ENCODE peak calls at places on chromosomes 5 and 9, in nine cellular contexts. D is neural progenitor cell, M is HepG2, O is GM12878, H is heart right ventricle, X is A673, J is tibial artery, P is astrocyte, Y is breast epithelium. Z is an unnamed sample.

GRCh38 chr5:96434201-96434645 is 1.2 kb upstream of the PCSK1 start:
- DNase-seq in P (peak; percentile 70), H (peak; percentile 69), Y (peak; percentile 21), M (peak; percentile 48), X (peak; percentile 89), D (peak; percentile 92), J (peak; percentile 72), O (no peak), Z (peak; percentile 74)

GRCh38 chr5:14574891-14575496 is 6.6 kb upstream of the OTULINL start:
- DNase-seq in O (no peak), P (no peak), Y (no peak), D (no peak), X (no peak), J (no peak), H (peak; percentile 66), M (no peak), Z (peak; percentile 25)

GRCh38 chr5:170896779-170897178 is 35.0 kb downstream of the RANBP17 start:
- DNase-seq in D (peak; percentile 78), J (no peak), Y (no peak), M (no peak), X (peak; percentile 0), H (no peak), P (peak; percentile 44), O (no peak), Z (peak; percentile 3)

GRCh38 chr5:39517800-39518199 is 93.0 kb upstream of the DAB2 start:
- DNase-seq in M (no peak), Y (no peak), X (peak; percentile 61), J (no peak), D (no peak), H (no peak), P (peak; percentile 98), O (no peak), Z (no peak)

GRCh38 chr9:130138791-130139190 is 33.4 kb upstream of the NCS1 start:
- DNase-seq in H (peak; percentile 64), Y (peak; percentile 76), X (no peak), D (no peak), P (peak; percentile 100), M (no peak), J (peak; percentile 82), O (no peak), Z (no peak)

GRCh38 chr5:143401253-143401845 is 2.1 kb downstream of the NR3C1 start:
- DNase-seq in H (no peak), Y (no peak), D (peak; percentile 6), X (no peak), P (no peak), M (peak; percentile 16), O (no peak), J (no peak), Z (no peak)

GRCh38 chr9:98805506-98806272 is 1.8 kb upstream of the GALNT12 start:
- DNase-seq in J (no peak), P (peak; percentile 70), H (no peak), D (no peak), Y (peak; percentile 66), X (no peak), M (no peak), O (no peak), Z (no peak)

GRCh38 chr9:132210472-132211145 is 48.8 kb downstream of the NTNG2 start:
- DNase-seq in D (no peak), M (no peak), O (no peak), P (peak; percentile 83), Y (no peak), J (no peak), H (no peak), X (no peak), Z (no peak)

GRCh38 chr9:91419222-91420191 is 4.1 kb downstream of the NFIL3 start:
- DNase-seq in D (no peak), H (peak; percentile 28), J (peak; percentile 82), O (no peak), X (peak; percentile 46), M (peak; percentile 92), P (peak; percentile 93), Y (peak; percentile 51), Z (no peak)

GRCh38 chr5:140042551-140043507 is at the start of gene NRG2:
- DNase-seq in M (peak; percentile 49), Y (no peak), P (peak; percentile 17), H (peak; percentile 77), O (no peak), J (peak; percentile 82), D (peak; percentile 92), X (peak; percentile 66), Z (no peak)
- H3K4me1 ChIP-seq in M (peaks cover 6% of the 10 kb centered on the region), Y (peaks cover 8% of the 10 kb centered on the region), P (peaks cover 14% of the 10 kb centered on the region), H (peaks cover 45% of the 10 kb centered on the region), O (peaks cover 13% of the 10 kb centered on the region), J (peaks cover 38% of the 10 kb centered on the region), D (peaks cover 40% of the 10 kb centered on the region), X (peaks cover 13% of the 10 kb centered on the region), Z (no peaks in the 10 kb centered on the region)

DNA sequence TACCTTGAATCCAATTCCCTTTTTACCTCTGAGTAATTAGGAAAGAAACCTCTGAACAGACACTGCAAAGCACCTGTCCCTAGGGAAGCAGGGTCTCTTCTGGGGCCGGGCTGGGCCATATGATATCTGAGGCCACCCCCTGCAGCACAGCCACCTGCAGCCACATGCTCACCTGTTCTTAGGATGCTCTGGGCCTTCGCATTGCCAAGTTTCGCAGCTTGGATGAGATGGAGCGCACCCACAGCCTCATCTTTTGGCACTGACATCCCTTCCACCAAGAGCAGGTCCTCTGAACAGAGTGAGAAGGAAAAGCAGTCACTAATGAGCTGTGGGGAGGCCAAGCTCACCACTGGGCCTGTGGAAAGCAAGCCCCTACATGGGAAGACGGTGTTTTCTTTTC is 27.3 kb downstream of the CLTA start:
- DNase-seq in M (no peak), X (no peak), D (no peak), O (no peak), H (no peak), J (no peak), P (no peak), Y (no peak), Z (no peak)
- H3K36me3 ChIP-seq in M (peaks cover 80% of the 10 kb centered on the region), X (peaks cover 83% of the 10 kb centered on the region), D (peaks cover 10% of the 10 kb centered on the region), O (peaks cover 40% of the 10 kb centered on the region), H (no peaks in the 10 kb centered on the region), J (peaks cover 85% of the 10 kb centered on the region), P (peaks cover 37% of the 10 kb centered on the region), Y (peaks cover 8% of the 10 kb centered on the region), Z (peaks cover 74% of the 10 kb centered on the region)

GRCh38 chr9:135503371-135504261 is 3.1 kb downstream of the MRPS2 start:
- DNase-seq in O (no peak), H (no peak), P (no peak), M (no peak), J (peak; percentile 57), X (no peak), Y (no peak), D (no peak), Z (no peak)

GRCh38 chr9:135500525-135501260 is at the start of gene MRPS2:
- DNase-seq in X (peak; percentile 93), P (peak; percentile 73), O (peak; percentile 39), J (peak; percentile 93), M (peak; percentile 78), H (peak; percentile 87), Y (peak; percentile 69), D (peak; percentile 97), Z (peak; percentile 92)

GRCh38 chr9:135501261-135502167 is 1.0 kb downstream of the MRPS2 start:
- DNase-seq in H (no peak), M (no peak), O (no peak), D (no peak), Y (no peak), P (no peak), X (no peak), J (peak; percentile 68), Z (no peak)

GRCh38 chr9:135502873-135503321 is 2.4 kb downstream of the MRPS2 start:
- DNase-seq in Y (no peak), X (no peak), M (no peak), J (peak; percentile 58), D (no peak), O (no peak), H (no peak), P (no peak), Z (no peak)

GRCh38 chr9:135502168-135502872 is 1.8 kb downstream of the MRPS2 start:
- DNase-seq in D (no peak), H (no peak), P (no peak), X (no peak), O (no peak), M (no peak), Y (no peak), J (peak; percentile 61), Z (no peak)
- H3K4me3 ChIP-seq in D (peak overlapping the region; percentile 91), H (peak overlapping the region; percentile 99), P (peak overlapping the region; percentile 68), X (peak overlapping the region; percentile 100), O (peak overlapping the region; percentile 58), M (peak overlapping the region; percentile 80), Y (no peak overlapping the region), J (peak overlapping the region; percentile 92), Z (no peak overlapping the region)

GRCh38 chr9:35658144-35658893 is at the start of gene CCDC107:
- DNase-seq in X (peak; percentile 86), J (peak; percentile 92), H (peak; percentile 84), D (peak; percentile 94), O (no peak), P (peak; percentile 52), M (peak; percentile 70), Y (peak; percentile 79), Z (peak; percentile 78)
- H3K4me1 ChIP-seq in X (peaks cover 15% of the 10 kb centered on the region), J (peaks cover 22% of the 10 kb centered on the region), H (peaks cover 20% of the 10 kb centered on the region), D (peaks cover 2% of the 10 kb centered on the region), O (peaks cover 26% of the 10 kb centered on the region), P (peaks cover 15% of the 10 kb centered on the region), M (peaks cover 71% of the 10 kb centered on the region), Y (no peaks in the 10 kb centered on the region), Z (no peaks in the 10 kb centered on the region)

GRCh38 chr9:127561491-127562270 is 50.4 kb upstream of the STXBP1 start:
- DNase-seq in H (peak; percentile 78), P (peak; percentile 99), O (no peak), X (peak; percentile 93), J (peak; percentile 96), D (peak; percentile 44), M (no peak), Y (peak; percentile 85), Z (peak; percentile 95)
- H3K36me3 ChIP-seq in H (no peaks in the 10 kb centered on the region), P (peaks cover 22% of the 10 kb centered on the region), O (no peaks in the 10 kb centered on the region), X (no peaks in the 10 kb centered on the region), J (peaks cover 30% of the 10 kb centered on the region), D (no peaks in the 10 kb centered on the region), M (peaks cover 24% of the 10 kb centered on the region), Y (no peaks in the 10 kb centered on the region), Z (peaks cover 13% of the 10 kb centered on the region)

GRCh38 chr9:14715102-14715501 is 7.4 kb downstream of the CER1 start:
- DNase-seq in O (no peak), Y (no peak), D (no peak), X (peak; percentile 80), M (no peak), J (no peak), H (no peak), P (no peak), Z (peak; percentile 11)

GRCh38 chr9:14722391-14723035 is at the start of gene CER1:
- DNase-seq in X (peak; percentile 77), J (no peak), H (no peak), P (no peak), O (no peak), M (no peak), D (peak; percentile 88), Y (no peak), Z (no peak)

GRCh38 chr9:14723301-14723700 is 768 bp upstream of the CER1 start:
- DNase-seq in O (no peak), P (no peak), M (no peak), H (no peak), J (no peak), D (peak; percentile 10), Y (no peak), X (no peak), Z (no peak)

GRCh38 chr9:14719231-14719923 is 3.2 kb downstream of the CER1 start:
- DNase-seq in M (no peak), J (no peak), P (no peak), D (no peak), Y (no peak), H (no peak), O (no peak), X (peak; percentile 81), Z (no peak)
- H3K4me3 ChIP-seq in M (no peak overlapping the region), J (no peak overlapping the region), P (no peak overlapping the region), D (no peak overlapping the region), Y (no peak overlapping the region), H (no peak overlapping the region), O (no peak overlapping the region), X (peak overlapping the region; percentile 60), Z (no peak overlapping the region)